ENCODE peak calls at places on chromosomes 5 and 9, in eight cellular contexts. P is breast epithelium, F is HCT116, U is heart left ventricle, D is A549, M is adrenal gland, S is spleen, Z is thyroid gland. R is an unnamed sample.

GRCh38 chr9:10697044-10697443 is 84.2 kb upstream of the PTPRD start:
- DNase-seq in P (no peak), Z (no peak), M (no peak), S (no peak), U (no peak), D (no peak), F (no peak), R (no peak)

GRCh38 chr5:168740821-168741213 is 161.6 kb upstream of the PANK3 start:
- DNase-seq in U (peak; percentile 15), M (peak; percentile 64), S (no peak), D (no peak), P (no peak), Z (peak; percentile 15), F (no peak), R (no peak)

GRCh38 chr5:139886213-139886612 is 90.6 kb downstream of the PSD2 start:
- DNase-seq in S (no peak), D (no peak), Z (no peak), P (no peak), U (no peak), F (no peak), M (no peak), R (no peak)

GRCh38 chr5:96936431-96937221 is 746 bp downstream of the LNPEP start:
- DNase-seq in S (peak; percentile 89), Z (peak; percentile 54), F (no peak), U (peak; percentile 33), P (peak; percentile 24), D (peak; percentile 21), M (peak; percentile 61), R (peak; percentile 56)

GRCh38 chr5:54988218-54988617 is 2.8 kb upstream of the ESM1 start:
- DNase-seq in U (no peak), D (no peak), Z (no peak), F (no peak), S (no peak), M (no peak), P (no peak), R (no peak)

GRCh38 chr9:86217076-86217475 is 42.4 kb downstream of the C9orf153 start:
- DNase-seq in Z (no peak), M (no peak), S (no peak), F (no peak), D (no peak), P (no peak), U (no peak), R (no peak)

GRCh38 chr9:72828281-72828731 is 124.5 kb downstream of the ALDH1A1 start:
- DNase-seq in M (no peak), U (no peak), D (peak; percentile 86), S (no peak), P (no peak), Z (no peak), F (no peak), R (no peak)

GRCh38 chr5:166166071-166166470 is 2125.4 kb upstream of the WWC1 start:
- DNase-seq in M (no peak), U (no peak), Z (no peak), D (no peak), F (no peak), P (no peak), S (no peak), R (no peak)

GRCh38 chr5:74257645-74258328 is 382.7 kb downstream of the ENC1 start:
- DNase-seq in Z (peak; percentile 62), P (peak; percentile 23), S (peak; percentile 73), D (no peak), M (peak; percentile 68), F (no peak), U (peak; percentile 64), R (peak; percentile 69)

GRCh38 chr9:118931941-118932340 is 437.3 kb downstream of the BRINP1 start:
- DNase-seq in P (no peak), S (no peak), U (no peak), D (no peak), M (no peak), F (no peak), Z (no peak), R (no peak)

GRCh38 chr5:133661389-133661788 is 49.0 kb upstream of the FSTL4 start:
- DNase-seq in S (no peak), U (no peak), M (no peak), Z (no peak), F (no peak), D (no peak), P (no peak), R (no peak)

GRCh38 chr5:144201578-144201977 is 30.9 kb downstream of the KCTD16 start:
- DNase-seq in U (no peak), D (no peak), Z (no peak), S (no peak), M (no peak), P (no peak), F (no peak), R (no peak)

GRCh38 chr9:133252301-133252776 is 22.7 kb downstream of the ABO start:
- DNase-seq in P (no peak), S (no peak), D (no peak), M (peak; percentile 46), U (no peak), F (peak; percentile 27), Z (peak; percentile 92), R (peak; percentile 21)

GRCh38 chr5:81068635-81069034 is 108.5 kb downstream of the RASGRF2 start:
- DNase-seq in Z (no peak), P (no peak), U (no peak), F (no peak), M (no peak), D (no peak), S (no peak), R (no peak)

GRCh38 chr9:88051138-88051537 is 76.8 kb upstream of the CDK20 start:
- DNase-seq in U (no peak), D (no peak), S (no peak), F (no peak), M (peak; percentile 28), P (no peak), Z (no peak), R (no peak)

GRCh38 chr9:98971168-98971914 is 27.6 kb downstream of the COL15A1 start:
- DNase-seq in P (no peak), U (no peak), M (peak; percentile 76), D (no peak), S (no peak), F (no peak), Z (no peak), R (no peak)

GRCh38 chr9:108600896-108601295 is 254.9 kb downstream of the ACTL7B start:
- DNase-seq in M (no peak), S (no peak), D (no peak), U (no peak), P (no peak), F (no peak), Z (no peak), R (no peak)

GRCh38 chr9:131559416-131560000 is 14.2 kb downstream of the PRRT1B start:
- DNase-seq in F (no peak), M (no peak), D (no peak), S (no peak), P (no peak), Z (no peak), U (no peak), R (no peak)

DNA sequence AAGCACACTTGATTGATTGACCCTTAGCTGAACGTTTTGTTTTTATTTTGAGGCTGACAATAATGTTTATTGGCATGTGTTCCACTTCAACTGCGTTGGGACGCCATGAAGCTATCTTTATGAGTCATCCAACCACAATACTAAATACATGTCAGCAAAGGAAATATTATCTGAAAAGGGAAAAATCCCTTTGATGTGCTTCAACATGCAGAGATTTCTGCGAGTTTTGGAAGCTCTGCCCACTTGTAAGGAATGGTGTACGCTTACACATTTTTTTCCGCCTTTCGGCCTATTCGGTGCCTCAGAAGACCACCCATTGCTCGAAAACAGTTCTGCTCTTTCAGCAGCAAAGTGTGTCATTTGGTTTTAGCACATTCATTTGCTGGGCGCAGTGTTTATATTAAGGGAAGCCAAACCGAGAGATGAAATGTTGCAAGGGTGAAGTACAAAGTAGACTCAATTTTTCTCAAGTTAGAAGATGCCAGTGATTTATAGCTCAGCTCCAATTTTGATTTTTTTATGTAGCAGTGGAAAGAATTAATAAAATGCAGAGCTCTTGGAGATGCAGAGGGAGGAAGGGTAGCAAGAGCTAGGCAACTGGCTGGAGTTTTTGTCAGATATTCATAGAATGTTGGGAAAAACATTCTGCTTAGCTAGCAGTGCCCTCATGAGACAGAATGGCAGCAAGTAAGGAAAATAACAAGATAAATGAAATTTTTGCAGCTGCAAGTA is 68.9 kb downstream of the PRDM6 start:
- DNase-seq in Z (no peak), U (no peak), S (no peak), M (no peak), F (peak; percentile 27), P (no peak), D (no peak), R (no peak)
- TF ChIP-seq CTCF in Z (no peak), U (peak; percentile 12), S (no peak), M (no peak), F (no peak), P (no peak), D (peak; percentile 12), R (no peak)

GRCh38 chr5:69189162-69190086 is at the start of gene CENPH:
- DNase-seq in Z (peak; percentile 91), S (peak; percentile 95), F (peak; percentile 81), M (peak; percentile 97), D (peak; percentile 89), U (peak; percentile 88), P (peak; percentile 76), R (peak; percentile 94)
- TF ChIP-seq POLR2A in Z (no peak), S (no peak), F (peak; percentile 78), M (no peak), D (peak; percentile 60), U (peak; percentile 17), P (no peak), R (no peak)

GRCh38 chr9:91034976-91035824 is 233.6 kb downstream of the SYK start:
- DNase-seq in F (no peak), U (no peak), M (peak; percentile 33), P (no peak), Z (no peak), D (no peak), S (no peak), R (no peak)

GRCh38 chr9:91033802-91034201 is 232.2 kb downstream of the SYK start:
- DNase-seq in D (peak; percentile 57), U (no peak), Z (no peak), P (no peak), S (peak; percentile 86), M (no peak), F (peak; percentile 4), R (no peak)

GRCh38 chr9:91033270-91033669 is 231.7 kb downstream of the SYK start:
- DNase-seq in P (no peak), S (no peak), D (no peak), M (no peak), Z (no peak), U (no peak), F (no peak), R (no peak)

GRCh38 chr9:91035825-91036208 is 234.2 kb downstream of the SYK start:
- DNase-seq in P (no peak), F (no peak), U (no peak), S (no peak), Z (no peak), M (peak; percentile 21), D (no peak), R (no peak)

DNA sequence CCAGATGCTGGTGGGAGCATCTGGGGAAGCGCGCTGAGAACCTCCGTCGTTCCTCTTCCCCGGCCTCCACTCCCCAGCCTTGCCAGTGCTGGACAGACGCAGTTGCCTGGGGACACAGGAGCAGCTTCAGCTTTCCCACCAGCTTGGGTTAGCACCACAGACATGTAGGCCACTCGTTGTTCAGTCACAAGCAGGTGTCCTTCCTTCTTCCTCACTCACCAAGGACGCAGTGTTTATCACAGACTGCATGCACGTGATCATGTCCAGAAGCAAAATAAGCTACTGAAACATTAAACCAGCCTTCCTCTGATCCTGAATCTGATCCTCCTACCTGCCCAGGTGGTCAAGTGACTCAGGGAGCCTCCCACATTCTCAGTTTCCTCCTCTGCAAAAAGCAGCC is 232.9 kb downstream of the SYK start:
- DNase-seq in D (no peak), M (no peak), U (no peak), P (no peak), S (no peak), F (no peak), Z (no peak), R (no peak)
- H3K4me3 ChIP-seq in D (no peak overlapping the region), M (no peak overlapping the region), U (no peak overlapping the region), P (no peak overlapping the region), S (no peak overlapping the region), F (no peak overlapping the region), Z (no peak overlapping the region), R (no peak overlapping the region)

GRCh38 chr9:127924736-127925444 is 5.7 kb downstream of the PIP5KL1 start:
- DNase-seq in U (no peak), P (no peak), S (no peak), M (no peak), F (no peak), Z (no peak), D (no peak), R (no peak)
- TF ChIP-seq CTCF in U (no peak), P (no peak), S (no peak), M (no peak), F (no peak), Z (no peak), D (no peak), R (no peak)

R was measured in testis.